ENCODE peak calls at places on chromosomes 1 and 21, in six cellular contexts. E, L, F, V, U and H are unnamed samples.
A peak's percentile ranks its signal among the peaks of the same experiment; 100 is the strongest.

GRCh38 chr1:147167361-147167760 is 4.9 kb downstream of the PRKAB2 start:
- DNase-seq in F (no peak), U (peak; percentile 91), E (no peak), L (peak; percentile 93), V (no peak), H (peak; percentile 97)

GRCh38 chr1:97247196-97247595 is 525.6 kb downstream of the PTBP2 start:
- DNase-seq in L (peak; percentile 73), E (no peak), U (peak; percentile 83), F (no peak), V (no peak), H (peak; percentile 67)

GRCh38 chr1:223429313-223429731 is 36.1 kb downstream of the CCDC185 start:
- DNase-seq in L (no peak), E (no peak), U (no peak), V (peak; percentile 29), F (no peak), H (peak; percentile 81)

GRCh38 chr1:89757532-89757931 is 63.3 kb upstream of the LRRC8D start:
- DNase-seq in L (peak; percentile 53), F (peak; percentile 94), U (peak; percentile 63), E (peak; percentile 77), V (no peak), H (no peak)

GRCh38 chr1:1437904-1438376 is 2.5 kb downstream of the VWA1 start:
- DNase-seq in F (peak; percentile 63), V (no peak), U (no peak), E (peak; percentile 82), L (no peak), H (no peak)

GRCh38 chr1:160407819-160408801 is 7.7 kb downstream of the VANGL2 start:
- DNase-seq in L (no peak), F (no peak), U (no peak), E (no peak), V (no peak), H (no peak)

GRCh38 chr1:182404764-182405163 is 4.3 kb upstream of the TEDDM1 start:
- DNase-seq in F (no peak), V (no peak), U (no peak), L (no peak), E (no peak), H (no peak)

GRCh38 chr1:204989266-204990058 is 53.5 kb upstream of the CNTN2 start:
- DNase-seq in L (peak; percentile 59), U (peak; percentile 80), V (peak; percentile 39), F (no peak), E (peak; percentile 75), H (peak; percentile 68)

GRCh38 chr1:180928272-180929230 is 15.9 kb downstream of the KIAA1614 start:
- DNase-seq in E (no peak), F (no peak), L (no peak), V (no peak), U (no peak), H (no peak)

GRCh38 chr1:225660544-225660946 is 7.6 kb upstream of the ENAH start:
- DNase-seq in U (no peak), L (no peak), V (no peak), F (no peak), E (no peak), H (no peak)

GRCh38 chr1:58815680-58816071 is 31.8 kb upstream of the JUN start:
- DNase-seq in E (no peak), F (no peak), U (no peak), L (no peak), V (no peak), H (no peak)

GRCh38 chr21:42652527-42653491 is 612 bp upstream of the PDE9A start:
- DNase-seq in L (peak; percentile 39), V (peak; percentile 43), F (no peak), U (peak; percentile 61), E (peak; percentile 89), H (peak; percentile 4)

GRCh38 chr1:100613817-100614559 is 76.0 kb downstream of the GPR88 start:
- DNase-seq in U (no peak), L (no peak), F (no peak), E (no peak), V (no peak), H (no peak)

GRCh38 chr1:7667625-7668218 is 103.4 kb upstream of the VAMP3 start:
- DNase-seq in F (peak; percentile 30), L (peak; percentile 76), U (peak; percentile 88), V (peak; percentile 95), E (peak; percentile 93), H (peak; percentile 74)

GRCh38 chr1:20290624-20291597 is at the start of gene VWA5B1:
- DNase-seq in F (no peak), V (no peak), U (peak; percentile 29), E (no peak), L (no peak), H (no peak)

GRCh38 chr1:119711804-119712341 is at the start of gene PHGDH:
- DNase-seq in U (peak; percentile 91), E (peak; percentile 83), F (peak; percentile 64), V (peak; percentile 69), L (peak; percentile 90), H (peak; percentile 93)

GRCh38 chr1:156118175-156118868 is 3.8 kb downstream of the LMNA start:
- DNase-seq in V (peak; percentile 80), U (no peak), F (no peak), E (peak; percentile 80), L (no peak), H (no peak)

GRCh38 chr1:18526436-18527275 is 45.9 kb downstream of the KLHDC7A start:
- DNase-seq in U (no peak), F (no peak), V (no peak), E (no peak), L (no peak), H (no peak)

DNA sequence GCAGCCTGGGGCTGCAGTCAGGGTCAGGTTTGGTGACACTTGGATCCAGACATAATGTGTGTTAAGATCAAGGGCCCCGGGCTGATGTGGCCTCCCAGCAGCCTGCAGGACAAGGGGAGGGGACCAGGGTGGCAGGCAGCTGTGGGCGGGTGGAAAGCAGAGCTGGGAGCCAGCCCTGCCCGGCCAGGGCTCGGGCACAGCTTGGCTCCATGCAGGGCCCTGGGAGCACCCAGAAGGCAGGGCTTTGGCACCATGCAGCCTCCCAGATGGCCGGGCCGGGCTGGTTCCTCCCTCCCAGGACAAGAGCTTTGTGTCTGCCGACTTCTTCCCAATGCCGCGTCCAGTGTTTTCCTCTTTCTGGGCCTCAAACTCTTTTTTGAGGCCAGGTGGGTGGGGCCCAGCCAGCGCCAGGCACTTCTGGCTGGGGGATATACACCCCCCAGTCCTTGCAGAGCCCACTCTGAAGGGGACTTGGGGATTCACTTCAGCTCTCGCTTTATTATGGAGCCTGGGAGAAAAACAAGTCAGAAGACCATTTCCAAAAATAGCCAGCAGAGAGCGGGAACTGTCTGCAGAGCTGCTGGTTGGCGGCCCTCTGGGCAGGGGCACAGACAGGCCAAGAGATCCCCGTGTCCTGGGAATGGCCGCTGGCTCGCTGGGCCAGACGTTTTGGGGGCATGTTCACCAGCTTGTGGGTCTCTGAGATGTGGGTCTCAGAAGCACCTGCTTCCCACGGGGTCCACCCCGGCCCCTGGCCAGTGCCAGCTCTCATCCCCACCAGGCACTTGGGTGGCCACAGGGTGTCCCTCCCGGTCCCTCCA is 103.8 kb upstream of the ARHGEF16 start:
- DNase-seq in E (no peak), V (peak; percentile 74), F (no peak), L (no peak), U (peak; percentile 13), H (no peak)
- H3K4me3 ChIP-seq in E (no peak overlapping the region), V (peak overlapping the region; percentile 34), F (no peak overlapping the region), L (no peak overlapping the region), U (no peak overlapping the region), H (no peak overlapping the region)

GRCh38 chr1:27392778-27393635 is 585 bp downstream of the GPR3 start:
- DNase-seq in E (no peak), L (no peak), V (no peak), U (no peak), F (no peak), H (no peak)
- TF ChIP-seq CTCF in E (no peak), L (peak; percentile 33), V (no peak), U (peak; percentile 35), F (no peak), H (peak; percentile 47)

GRCh38 chr1:66373072-66373685 is 160.8 kb upstream of the SGIP1 start:
- DNase-seq in E (no peak), F (peak; percentile 83), L (no peak), U (no peak), V (no peak), H (no peak)
- H3K4me3 ChIP-seq in E (no peak overlapping the region), F (no peak overlapping the region), L (no peak overlapping the region), U (no peak overlapping the region), V (no peak overlapping the region), H (no peak overlapping the region)

DNA sequence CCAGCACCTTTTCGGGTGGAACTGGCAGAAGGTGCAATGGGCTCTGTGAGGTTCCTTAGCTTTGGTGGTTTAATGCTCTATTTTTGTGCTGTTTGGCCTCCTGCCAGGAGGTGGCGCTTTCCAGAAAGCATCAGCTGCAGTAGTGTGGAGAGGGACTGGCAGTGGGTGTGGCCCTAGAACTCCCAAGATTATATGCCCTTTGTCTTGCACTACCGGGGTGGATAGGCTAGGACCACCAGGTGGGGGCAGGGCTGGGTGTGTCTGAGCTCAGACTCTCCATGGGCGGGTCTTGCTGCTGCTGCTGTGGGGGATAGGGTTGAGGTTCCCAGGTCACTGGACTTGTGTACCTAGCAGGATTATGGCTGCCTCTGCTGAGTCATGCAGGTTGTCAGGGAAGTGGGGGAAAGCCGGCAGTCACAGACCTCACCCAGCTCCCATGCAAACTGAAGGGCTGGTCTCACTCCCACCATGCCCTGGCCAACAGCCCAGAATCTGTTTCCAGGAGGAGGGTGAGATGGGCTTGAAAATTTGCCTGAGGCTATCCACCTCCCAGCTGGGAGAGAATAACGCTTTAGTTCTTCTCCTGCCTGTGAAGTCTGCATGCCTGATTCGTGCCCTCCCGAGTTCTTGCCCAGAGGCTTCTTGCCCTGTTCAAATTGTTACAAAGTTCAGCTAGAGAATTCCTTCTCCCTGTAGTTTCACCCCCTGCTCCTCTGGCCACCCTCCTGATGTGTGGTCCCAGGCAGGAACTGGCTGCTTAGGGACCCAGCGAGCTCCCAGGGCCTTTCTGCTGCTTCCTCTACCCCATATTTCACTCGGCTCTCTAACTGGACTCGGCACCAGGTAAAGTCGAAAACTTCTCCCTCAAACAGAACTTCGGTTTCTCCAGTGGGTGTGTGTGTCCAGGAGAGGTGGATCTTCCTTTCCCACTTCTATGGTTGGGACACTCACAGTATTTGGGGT is 76.5 kb upstream of the BTG3 start:
- DNase-seq in E (no peak), V (no peak), F (no peak), U (peak; percentile 73), L (no peak), H (no peak)
- TF ChIP-seq CTCF in E (peak; percentile 24), V (no peak), F (no peak), U (no peak), L (no peak), H (no peak)

GRCh38 chr1:13892671-13893325 is 192.8 kb downstream of the PRDM2 start:
- DNase-seq in F (no peak), U (peak; percentile 6), E (no peak), L (no peak), V (no peak), H (no peak)
- H3K4me3 ChIP-seq in F (no peak overlapping the region), U (peak overlapping the region; percentile 41), E (peak overlapping the region; percentile 46), L (no peak overlapping the region), V (peak overlapping the region; percentile 49), H (peak overlapping the region; percentile 17)